ENCODE peak calls at places on chromosomes 13 and 19, in eight cellular contexts. F, Z, O, L, Q, A, C and X are unnamed samples.
A peak's percentile ranks its signal among the peaks of the same experiment; 100 is the strongest.

GRCh38 chr19:2446390-2446789 is 10.4 kb downstream of the LMNB2 start:
- DNase-seq in F (peak; percentile 52), Z (no peak), O (no peak), L (no peak), Q (peak; percentile 37), A (no peak), C (no peak), X (no peak)

GRCh38 chr19:9945319-9945966 is 9.1 kb upstream of the OLFM2 start:
- DNase-seq in F (peak; percentile 100), Z (peak; percentile 99), O (no peak), L (no peak), Q (no peak), A (no peak), C (no peak), X (peak; percentile 100)

GRCh38 chr13:106513608-106514007 is 21.9 kb downstream of the EFNB2 start:
- DNase-seq in F (no peak), Z (no peak), O (no peak), L (peak; percentile 22), Q (no peak), A (no peak), C (no peak), X (no peak)

GRCh38 chr19:1690570-1691307 is 38.3 kb upstream of the TCF3 start:
- DNase-seq in F (no peak), Z (no peak), O (peak; percentile 42), L (peak; percentile 89), Q (peak; percentile 83), A (peak; percentile 77), C (no peak), X (no peak)

GRCh38 chr13:75345191-75345590 is 136.8 kb downstream of the TBC1D4 start:
- DNase-seq in F (peak; percentile 13), Z (peak; percentile 42), O (no peak), L (no peak), Q (no peak), A (no peak), C (no peak), X (no peak)

GRCh38 chr13:46571189-46571901 is 18.4 kb downstream of the LRCH1 start:
- DNase-seq in F (no peak), Z (peak; percentile 72), O (no peak), L (no peak), Q (no peak), A (no peak), C (no peak), X (peak; percentile 50)

GRCh38 chr19:8342684-8343482 is at the start of gene KANK3:
- DNase-seq in F (peak; percentile 83), Z (peak; percentile 87), O (peak; percentile 88), L (peak; percentile 99), Q (peak; percentile 97), A (peak; percentile 95), C (peak; percentile 84), X (peak; percentile 66)

GRCh38 chr19:18020212-18021067 is 12.5 kb downstream of the ARRDC2 start:
- DNase-seq in F (peak; percentile 59), Z (no peak), O (no peak), L (no peak), Q (no peak), A (no peak), C (no peak), X (no peak)

GRCh38 chr13:32428581-32429072 is 697 bp upstream of the N4BP2L1 start:
- DNase-seq in F (no peak), Z (no peak), O (no peak), L (no peak), Q (peak; percentile 8), A (peak; percentile 15), C (no peak), X (no peak)

GRCh38 chr13:29402168-29402621 is 193.3 kb downstream of the SLC7A1 start:
- DNase-seq in F (peak; percentile 18), Z (peak; percentile 14), O (no peak), L (no peak), Q (no peak), A (no peak), C (no peak), X (no peak)